ENCODE peak calls at places on chromosomes 7 and 10, in six cellular contexts. E, N, G, H, O and S are unnamed samples.

GRCh38 chr7:126856691-126857291 is 395.9 kb downstream of the GRM8 start:
- DNase-seq in G (no peak), E (peak), H (no peak), N (peak), O (no peak), S (no peak)

GRCh38 chr10:97842658-97843295 is 6.9 kb upstream of the GOLGA7B start:
- DNase-seq in G (no peak), O (no peak), E (no peak), N (no peak), H (no peak), S (no peak)

GRCh38 chr7:98771519-98772241 is 98.1 kb downstream of the TMEM130 start:
- DNase-seq in H (peak), E (peak), N (no peak), G (no peak), O (peak), S (no peak)

GRCh38 chr7:120964088-120964487 is 13.5 kb downstream of the ING3 start:
- DNase-seq in G (no peak), N (no peak), O (no peak), E (no peak), H (no peak), S (no peak)

GRCh38 chr10:124059552-124059951 is 33.8 kb downstream of the CHST15 start:
- DNase-seq in G (no peak), H (no peak), E (no peak), O (no peak), N (no peak), S (no peak)

GRCh38 chr7:6497994-6498393 is 50.2 kb upstream of the DAGLB start:
- DNase-seq in G (no peak), N (no peak), H (peak), E (no peak), O (no peak), S (no peak)

GRCh38 chr10:113087082-113088029 is 137.3 kb downstream of the TCF7L2 start:
- DNase-seq in O (peak), G (no peak), H (peak), E (peak), N (peak), S (peak)

GRCh38 chr7:35505031-35505430 is 189.9 kb downstream of the HERPUD2 start:
- DNase-seq in G (no peak), N (no peak), O (no peak), H (no peak), E (no peak), S (no peak)

GRCh38 chr7:18866359-18867036 is 250.9 kb downstream of the TWIST1 start:
- DNase-seq in H (peak), N (peak), E (peak), G (no peak), O (peak), S (peak)

GRCh38 chr7:151806204-151806603 is 70.7 kb downstream of the PRKAG2 start:
- DNase-seq in G (no peak), E (peak), N (no peak), H (peak), O (no peak), S (no peak)

GRCh38 chr7:53191296-53191695 is 155.9 kb downstream of the POM121L12 start:
- DNase-seq in G (no peak), E (no peak), O (no peak), H (no peak), N (no peak), S (no peak)

GRCh38 chr7:140415361-140415760 is 11.5 kb downstream of the RAB19 start:
- DNase-seq in N (no peak), H (no peak), G (no peak), E (no peak), O (no peak), S (no peak)

GRCh38 chr10:21732067-21732772 is 198.2 kb downstream of the MLLT10 start:
- DNase-seq in O (no peak), N (no peak), G (peak), E (peak), H (peak), S (peak)

GRCh38 chr7:69800495-69800894 is 202.2 kb downstream of the AUTS2 start:
- DNase-seq in H (no peak), G (no peak), O (no peak), N (no peak), E (peak), S (no peak)

GRCh38 chr7:73703985-73704639 is 15.4 kb downstream of the STX1A start:
- DNase-seq in E (peak), H (peak), O (no peak), G (no peak), N (no peak), S (no peak)

GRCh38 chr10:102410427-102411073 is 8.0 kb downstream of the PSD start:
- DNase-seq in E (peak), G (no peak), N (no peak), H (no peak), O (no peak), S (no peak)

GRCh38 chr7:52355059-52355458 is 680.4 kb upstream of the POM121L12 start:
- DNase-seq in E (no peak), H (no peak), O (no peak), N (peak), G (no peak), S (no peak)

GRCh38 chr10:13100349-13101294 is 659 bp downstream of the OPTN start:
- DNase-seq in N (peak), E (peak), H (peak), G (no peak), O (no peak), S (no peak)

GRCh38 chr10:105187243-105187642 is 546.2 kb downstream of the SORCS3 start:
- DNase-seq in H (no peak), N (no peak), G (no peak), O (no peak), E (peak), S (no peak)